ENCODE peak calls at places on chromosomes 16 and 17, in five cellular contexts. One of them, this sample, is unnamed.

GRCh38 chr16:55499951-55500350 is 8.9 kb upstream of the LPCAT2 start:
- DNase-seq in AG08395: peak
- DNase-seq in iris pigment epithelial cell: peak
- DNase-seq in effector memory CD4-positive, alpha-beta T cell: no peak
- DNase-seq in midbrain: peak
- DNase-seq in this sample: no peak

GRCh38 chr17:32461853-32462617 is 17.7 kb downstream of the PSMD11 start:
- DNase-seq in AG08395: peak
- DNase-seq in iris pigment epithelial cell: peak
- DNase-seq in effector memory CD4-positive, alpha-beta T cell: peak
- DNase-seq in midbrain: peak
- DNase-seq in this sample: peak

GRCh38 chr16:19874816-19875546 is 9.7 kb downstream of the GPRC5B start:
- DNase-seq in AG08395: no peak
- DNase-seq in iris pigment epithelial cell: no peak
- DNase-seq in effector memory CD4-positive, alpha-beta T cell: no peak
- DNase-seq in midbrain: no peak
- DNase-seq in this sample: peak

GRCh38 chr16:55668337-55669281 is 12.8 kb downstream of the SLC6A2 start:
- DNase-seq in AG08395: peak
- DNase-seq in iris pigment epithelial cell: no peak
- DNase-seq in effector memory CD4-positive, alpha-beta T cell: no peak
- DNase-seq in midbrain: no peak
- DNase-seq in this sample: no peak

GRCh38 chr17:35716173-35716572 is 15.3 kb upstream of the RASL10B start:
- DNase-seq in AG08395: no peak
- DNase-seq in iris pigment epithelial cell: no peak
- DNase-seq in effector memory CD4-positive, alpha-beta T cell: no peak
- DNase-seq in midbrain: no peak
- DNase-seq in this sample: no peak

GRCh38 chr17:38636054-38636453 is 30.3 kb upstream of the SRCIN1 start:
- DNase-seq in AG08395: no peak
- DNase-seq in iris pigment epithelial cell: no peak
- DNase-seq in effector memory CD4-positive, alpha-beta T cell: no peak
- DNase-seq in midbrain: no peak
- DNase-seq in this sample: peak

GRCh38 chr17:17792551-17793377 is 44.0 kb downstream of the SREBF1 start:
- DNase-seq in AG08395: peak
- DNase-seq in iris pigment epithelial cell: peak
- DNase-seq in effector memory CD4-positive, alpha-beta T cell: peak
- DNase-seq in midbrain: peak
- DNase-seq in this sample: peak

GRCh38 chr17:19579192-19579668 is 45.6 kb downstream of the SLC47A1 start:
- DNase-seq in AG08395: no peak
- DNase-seq in iris pigment epithelial cell: no peak
- DNase-seq in effector memory CD4-positive, alpha-beta T cell: no peak
- DNase-seq in midbrain: no peak
- DNase-seq in this sample: peak

GRCh38 chr16:4409081-4409932 is 7.1 kb downstream of the CORO7 start:
- DNase-seq in AG08395: no peak
- DNase-seq in iris pigment epithelial cell: no peak
- DNase-seq in effector memory CD4-positive, alpha-beta T cell: no peak
- DNase-seq in midbrain: no peak
- DNase-seq in this sample: peak

GRCh38 chr17:57903961-57904360 is 51.3 kb downstream of the CUEDC1 start:
- DNase-seq in AG08395: no peak
- DNase-seq in iris pigment epithelial cell: no peak
- DNase-seq in effector memory CD4-positive, alpha-beta T cell: no peak
- DNase-seq in midbrain: no peak
- DNase-seq in this sample: no peak